ENCODE peak calls at places on chromosome 18, in nine cellular contexts. A is caudate nucleus; I is stimulated activated CD4-positive, alpha-beta T cell treated with anti-CD3 and anti-CD28 coated beads, TNF-alpha, amount 100 ng/mL, for 1 hour; J is psoas muscle; Y is lower lobe of right lung; H is activated CD4-positive, alpha-beta T cell treated with anti-CD3 and anti-CD28 coated beads, Interleukin-2, amount 50 U/mL, for 48 hours; N is HS-27A; T is activated effector memory CD4-positive, alpha-beta T cell treated with Interleukin-2 at 50 U/mL for 16 hours; L is activated CD8-positive, alpha-beta T cell treated with anti-CD3 and anti-CD28 coated beads for 36 hours. D is an unnamed sample.

GRCh38 chr18:7028625-7029024 is 89.0 kb downstream of the LAMA1 start:
- DNase-seq in A (no peak), I (no peak), J (no peak), Y (no peak), H (no peak), N (no peak), T (no peak), L (no peak), D (no peak)

GRCh38 chr18:61898576-61899205 is 5.9 kb upstream of the RNF152 start:
- DNase-seq in A (no peak), I (no peak), J (no peak), Y (no peak), H (no peak), N (no peak), T (no peak), L (no peak), D (no peak)

GRCh38 chr18:59140287-59140885 is 702 bp downstream of the SEC11C start:
- DNase-seq in A (no peak), I (no peak), J (no peak), Y (no peak), H (no peak), N (peak; percentile 4), T (no peak), L (no peak), D (no peak)

GRCh38 chr18:14971461-14972185 is 223.7 kb downstream of the ANKRD30B start:
- DNase-seq in A (no peak), I (no peak), J (no peak), Y (no peak), H (no peak), N (peak; percentile 95), T (no peak), L (no peak), D (no peak)

GRCh38 chr18:70469916-70470315 is 181.1 kb downstream of the SOCS6 start:
- DNase-seq in A (no peak), I (no peak), J (no peak), Y (no peak), H (no peak), N (no peak), T (no peak), L (no peak), D (no peak)

GRCh38 chr18:11137400-11137799 is 12.0 kb downstream of the PIEZO2 start:
- DNase-seq in A (no peak), I (no peak), J (no peak), Y (no peak), H (no peak), N (no peak), T (no peak), L (no peak), D (no peak)

GRCh38 chr18:46939337-46939963 is 22.0 kb downstream of the KATNAL2 start:
- DNase-seq in A (no peak), I (no peak), J (no peak), Y (no peak), H (no peak), N (no peak), T (no peak), L (no peak), D (no peak)

GRCh38 chr18:2609604-2610003 is 38.2 kb downstream of the NDC80 start:
- DNase-seq in A (no peak), I (no peak), J (no peak), Y (no peak), H (no peak), N (no peak), T (no peak), L (no peak), D (no peak)

GRCh38 chr18:73888565-73888964 is 259.1 kb downstream of the FBXO15 start:
- DNase-seq in A (no peak), I (no peak), J (no peak), Y (no peak), H (no peak), N (no peak), T (no peak), L (no peak), D (no peak)